ENCODE peak calls at places on chromosomes 4 and X, in six cellular contexts. X, E, U, M, Q and A are unnamed samples.

GRCh38 chrX:37701588-37701987 is 16.0 kb downstream of the XK start:
- DNase-seq in E (no peak), M (no peak), Q (no peak), X (no peak), U (no peak), A (no peak)

GRCh38 chr4:3267576-3268394 is 18.8 kb downstream of the MSANTD1 start:
- DNase-seq in U (no peak), M (no peak), X (no peak), Q (no peak), E (peak), A (no peak)

GRCh38 chrX:15675490-15675921 is 10.9 kb upstream of the CLTRN start:
- DNase-seq in Q (peak), U (peak), E (peak), M (peak), X (peak), A (peak)

GRCh38 chr4:90842960-90843359 is 715.8 kb downstream of the CCSER1 start:
- DNase-seq in M (no peak), U (no peak), Q (no peak), E (no peak), X (no peak), A (no peak)

GRCh38 chrX:53433651-53434639 is at the start of gene HSD17B10:
- DNase-seq in U (peak), M (peak), X (peak), E (peak), Q (peak), A (peak)

GRCh38 chrX:44775726-44776125 is 68.1 kb upstream of the DUSP21 start:
- DNase-seq in U (no peak), Q (no peak), E (no peak), X (no peak), M (no peak), A (no peak)

GRCh38 chrX:129979207-129979920 is 3.1 kb upstream of the BCORL1 start:
- DNase-seq in U (no peak), X (no peak), M (peak), E (no peak), Q (no peak), A (no peak)

GRCh38 chrX:116204947-116205346 is 34.4 kb downstream of the AGTR2 start:
- DNase-seq in E (no peak), X (no peak), Q (peak), U (peak), M (peak), A (peak)

GRCh38 chr4:15755321-15755750 is 22.8 kb upstream of the CD38 start:
- DNase-seq in E (no peak), U (peak), X (no peak), M (no peak), Q (no peak), A (no peak)

GRCh38 chr4:40778090-40778489 is 28.3 kb downstream of the NSUN7 start:
- DNase-seq in M (no peak), U (no peak), E (no peak), Q (no peak), X (no peak), A (no peak)

GRCh38 chr4:7427326-7428260 is 7.1 kb downstream of the PSAPL1 start:
- DNase-seq in U (no peak), M (no peak), X (no peak), E (peak), Q (no peak), A (no peak)

GRCh38 chrX:124764354-124764753 is 418.0 kb downstream of the SH2D1A start:
- DNase-seq in U (no peak), E (no peak), X (no peak), M (no peak), Q (no peak), A (no peak)

GRCh38 chrX:40952855-40953254 is 132.4 kb upstream of the USP9X start:
- DNase-seq in Q (peak), M (no peak), E (no peak), U (peak), X (no peak), A (peak)

GRCh38 chr4:7389719-7390118 is 45.0 kb downstream of the PSAPL1 start:
- DNase-seq in M (no peak), X (no peak), Q (no peak), U (no peak), E (no peak), A (no peak)

GRCh38 chrX:55480390-55481062 is 9.1 kb downstream of the USP51 start:
- DNase-seq in E (no peak), X (no peak), M (no peak), U (no peak), Q (no peak), A (no peak)

GRCh38 chrX:85375333-85375738 is 4.1 kb downstream of the POF1B start:
- DNase-seq in U (no peak), E (no peak), Q (no peak), M (no peak), X (no peak), A (no peak)

GRCh38 chrX:54807524-54808108 is at the start of gene MAGED2:
- DNase-seq in M (peak), Q (peak), U (peak), X (no peak), E (peak), A (peak)

GRCh38 chr4:186885289-186885688 is 161.6 kb upstream of the FAT1 start:
- DNase-seq in E (no peak), M (no peak), Q (no peak), U (no peak), X (no peak), A (no peak)

GRCh38 chr4:84563002-84563401 is 19.9 kb upstream of the CDS1 start:
- DNase-seq in M (no peak), E (no peak), U (no peak), X (no peak), Q (peak), A (no peak)

GRCh38 chr4:33060873-33061542 is 2340.8 kb downstream of the PCDH7 start:
- DNase-seq in U (peak), E (no peak), M (peak), Q (no peak), X (no peak), A (no peak)

GRCh38 chr4:3703343-3703676 is 62.9 kb upstream of the ADRA2C start:
- DNase-seq in Q (no peak), X (no peak), M (no peak), U (no peak), E (no peak), A (no peak)

GRCh38 chrX:7996414-7996813 is 69.2 kb upstream of the PNPLA4 start:
- DNase-seq in E (no peak), U (peak), Q (peak), X (no peak), M (peak), A (peak)

GRCh38 chr4:75844151-75844662 is 58.0 kb downstream of the PPEF2 start:
- DNase-seq in X (no peak), M (no peak), U (peak), E (no peak), Q (peak), A (peak)

GRCh38 chr4:118173956-118174355 is 139.7 kb downstream of the NDST3 start:
- DNase-seq in X (no peak), E (no peak), U (peak), Q (peak), M (peak), A (peak)

GRCh38 chr4:179195887-179196286 is 1753.7 kb upstream of the AGA start:
- DNase-seq in Q (no peak), U (no peak), E (no peak), X (no peak), M (no peak), A (no peak)

GRCh38 chr4:59024257-59024656 is 1914.1 kb upstream of the IGFBP7 start:
- DNase-seq in E (no peak), U (no peak), Q (no peak), X (no peak), M (no peak), A (no peak)

GRCh38 chr4:3644849-3645627 is 112.8 kb upstream of the LRPAP1 start:
- DNase-seq in M (peak), E (no peak), X (no peak), U (peak), Q (peak), A (peak)

GRCh38 chr4:673349-674091 is 556 bp downstream of the ATP5ME start:
- DNase-seq in M (no peak), U (no peak), Q (peak), X (no peak), E (peak), A (peak)

GRCh38 chr4:4866124-4866832 is 6.8 kb downstream of the MSX1 start:
- DNase-seq in Q (peak), E (no peak), U (no peak), X (no peak), M (no peak), A (peak)